ENCODE peak calls at places on chromosomes 5 and 9, in eight cellular contexts. Z, S, R, D, P, K, X and U are unnamed samples.

GRCh38 chr5:160240350-160240749 is 11.0 kb downstream of the FABP6 start:
- DNase-seq in Z (no peak), S (no peak), R (no peak), D (no peak), P (no peak), K (no peak), X (no peak), U (no peak)

GRCh38 chr5:135551593-135552447 is 16.1 kb upstream of the NEUROG1 start:
- DNase-seq in Z (peak), S (peak), R (peak), D (peak), P (peak), K (peak), X (peak), U (peak)

GRCh38 chr5:110963495-110963894 is 108.0 kb upstream of the TSLP start:
- DNase-seq in Z (no peak), S (no peak), R (no peak), D (no peak), P (no peak), K (peak), X (no peak), U (no peak)

GRCh38 chr9:132997591-132997990 is 19.1 kb downstream of the GFI1B start:
- DNase-seq in Z (no peak), S (no peak), R (no peak), D (no peak), P (no peak), K (no peak), X (no peak), U (no peak)

GRCh38 chr9:92328225-92328624 is 2.5 kb downstream of the CENPP start:
- DNase-seq in Z (no peak), S (no peak), R (no peak), D (peak), P (peak), K (peak), X (no peak), U (no peak)

GRCh38 chr9:134546231-134546731 is 95.3 kb upstream of the COL5A1 start:
- DNase-seq in Z (no peak), S (no peak), R (no peak), D (no peak), P (no peak), K (peak), X (no peak), U (no peak)

GRCh38 chr9:111668026-111668573 is 6.7 kb downstream of the GNG10 start:
- DNase-seq in Z (no peak), S (no peak), R (no peak), D (no peak), P (no peak), K (no peak), X (no peak), U (no peak)

GRCh38 chr5:180463216-180463900 is 30.8 kb upstream of the CNOT6 start:
- DNase-seq in Z (no peak), S (no peak), R (no peak), D (no peak), P (no peak), K (no peak), X (no peak), U (no peak)

GRCh38 chr5:68528877-68529276 is 313.3 kb downstream of the PIK3R1 start:
- DNase-seq in Z (no peak), S (no peak), R (no peak), D (no peak), P (no peak), K (no peak), X (no peak), U (no peak)

GRCh38 chr9:127347831-127348699 is 48.9 kb upstream of the SLC2A8 start:
- DNase-seq in Z (no peak), S (no peak), R (no peak), D (peak), P (peak), K (peak), X (peak), U (no peak)

GRCh38 chr9:35481347-35481975 is 8.4 kb upstream of the RUSC2 start:
- DNase-seq in Z (no peak), S (peak), R (no peak), D (peak), P (no peak), K (peak), X (peak), U (no peak)

GRCh38 chr9:122402403-122403268 is 31.8 kb downstream of the PTGS1 start:
- DNase-seq in Z (no peak), S (no peak), R (no peak), D (peak), P (no peak), K (peak), X (peak), U (no peak)

GRCh38 chr5:58248221-58248620 is 211.7 kb downstream of the PLK2 start:
- DNase-seq in Z (no peak), S (no peak), R (no peak), D (no peak), P (no peak), K (no peak), X (no peak), U (no peak)

GRCh38 chr5:54320256-54320655 is 9.9 kb upstream of the ARL15 start:
- DNase-seq in Z (no peak), S (no peak), R (no peak), D (no peak), P (no peak), K (no peak), X (no peak), U (no peak)